ENCODE peak calls at places on chromosome 3, in six cellular contexts. W, C, T, Y, N and Z are unnamed samples.

GRCh38 chr3:37853691-37854413 is 7.8 kb upstream of the CTDSPL start:
- DNase-seq in W (peak), N (no peak), Y (no peak), C (no peak), T (no peak), Z (peak)

GRCh38 chr3:180085122-180085710 is 48.5 kb upstream of the PEX5L start:
- DNase-seq in W (peak), Y (peak), T (no peak), C (no peak), N (no peak), Z (no peak)

GRCh38 chr3:125382323-125382722 is 7.2 kb upstream of the ZNF148 start:
- DNase-seq in C (no peak), N (no peak), T (no peak), W (no peak), Y (no peak), Z (no peak)

GRCh38 chr3:100516843-100517242 is 24.4 kb downstream of the TMEM45A start:
- DNase-seq in N (peak), C (no peak), T (no peak), Y (no peak), W (no peak), Z (no peak)

GRCh38 chr3:47464603-47465002 is 11.1 kb downstream of the SCAP start:
- DNase-seq in W (no peak), N (no peak), Y (no peak), T (no peak), C (no peak), Z (no peak)

GRCh38 chr3:53361849-53362248 is 14.5 kb upstream of the DCP1A start:
- DNase-seq in T (no peak), N (no peak), C (no peak), W (no peak), Y (no peak), Z (no peak)

GRCh38 chr3:10466186-10466585 is 39.2 kb downstream of the ATP2B2 start:
- DNase-seq in Y (no peak), W (no peak), C (no peak), T (no peak), N (no peak), Z (no peak)

GRCh38 chr3:153210660-153211059 is 48.6 kb downstream of the RAP2B start:
- DNase-seq in W (no peak), Y (no peak), N (peak), C (no peak), T (no peak), Z (no peak)

GRCh38 chr3:118818386-118818785 is 216.3 kb downstream of the IGSF11 start:
- DNase-seq in C (peak), Y (no peak), N (peak), T (peak), W (no peak), Z (no peak)

GRCh38 chr3:134666885-134667284 is 16.1 kb upstream of the KY start:
- DNase-seq in T (no peak), Y (no peak), N (no peak), C (no peak), W (no peak), Z (no peak)

GRCh38 chr3:149432149-149432548 is 42.3 kb upstream of the TM4SF4 start:
- DNase-seq in C (no peak), Y (no peak), W (no peak), N (no peak), T (no peak), Z (no peak)

GRCh38 chr3:14537590-14538450 is 2.3 kb downstream of the GRIP2 start:
- DNase-seq in C (no peak), T (no peak), W (no peak), Y (no peak), N (no peak), Z (no peak)

GRCh38 chr3:151219056-151219455 is 16.0 kb upstream of the GPR171 start:
- DNase-seq in Y (no peak), C (peak), W (no peak), T (no peak), N (peak), Z (no peak)

GRCh38 chr3:20401253-20401652 is 215.2 kb upstream of the SGO1 start:
- DNase-seq in W (no peak), T (no peak), C (no peak), N (peak), Y (no peak), Z (no peak)

GRCh38 chr3:33355611-33356010 is 78.4 kb downstream of the FBXL2 start:
- DNase-seq in N (peak), C (no peak), T (peak), W (no peak), Y (no peak), Z (no peak)

GRCh38 chr3:37024092-37024491 is 30.8 kb downstream of the MLH1 start:
- DNase-seq in Y (no peak), W (no peak), N (peak), T (no peak), C (no peak), Z (no peak)

GRCh38 chr3:78993375-78993774 is 774.4 kb downstream of the ROBO1 start:
- DNase-seq in C (no peak), T (no peak), W (no peak), N (no peak), Y (no peak), Z (no peak)

GRCh38 chr3:24242012-24242698 is 252.5 kb downstream of the THRB start:
- DNase-seq in N (peak), C (no peak), W (no peak), T (no peak), Y (no peak), Z (no peak)

GRCh38 chr3:197487911-197488391 is 67.8 kb downstream of the BDH1 start:
- DNase-seq in C (peak), T (no peak), Y (peak), W (no peak), N (peak), Z (no peak)

GRCh38 chr3:51819151-51819550 is 40.1 kb upstream of the IQCF6 start:
- DNase-seq in Y (no peak), N (no peak), T (no peak), C (no peak), W (no peak), Z (no peak)